ENCODE peak calls at places on chromosomes 3 and 15, in ten cellular contexts. H, I, M, L, D, U, C, A, S and V are unnamed samples.

GRCh38 chr3:135994708-135995335 is 29.3 kb downstream of the PPP2R3A start:
- DNase-seq in I (no peak), L (no peak), D (no peak), M (no peak), C (no peak), H (no peak), S (no peak), U (no peak), A (no peak), V (no peak)

GRCh38 chr3:187165144-187165543 is 25.8 kb upstream of the RPL39L start:
- DNase-seq in M (peak), A (no peak), U (peak), D (no peak), H (no peak), C (no peak), I (peak), L (peak), S (no peak), V (no peak)

GRCh38 chr15:88080616-88081015 is 175.9 kb downstream of the NTRK3 start:
- DNase-seq in C (no peak), M (no peak), H (no peak), L (no peak), S (peak), I (no peak), U (no peak), A (no peak), D (no peak), V (no peak)

GRCh38 chr15:84572231-84572630 is 28.6 kb upstream of the ZSCAN2 start:
- DNase-seq in L (no peak), C (no peak), I (no peak), U (peak), D (no peak), M (no peak), H (no peak), A (no peak), S (no peak), V (no peak)

GRCh38 chr3:149512073-149512782 is 37.7 kb downstream of the TM4SF4 start:
- DNase-seq in C (no peak), D (no peak), L (peak), S (peak), M (peak), U (peak), I (peak), A (peak), H (no peak), V (no peak)

GRCh38 chr15:63244976-63245645 is 32.3 kb upstream of the APH1B start:
- DNase-seq in L (no peak), I (no peak), M (no peak), D (no peak), C (no peak), U (no peak), H (no peak), S (no peak), A (no peak), V (no peak)

GRCh38 chr3:38519651-38520050 is 23.5 kb downstream of the EXOG start:
- DNase-seq in H (no peak), D (no peak), M (no peak), I (no peak), U (no peak), S (no peak), L (no peak), A (no peak), C (no peak), V (no peak)

GRCh38 chr3:52786330-52787215 is 8.0 kb upstream of the ITIH3 start:
- DNase-seq in I (no peak), L (no peak), H (no peak), S (no peak), U (no peak), C (no peak), M (no peak), D (no peak), A (no peak), V (no peak)

GRCh38 chr3:98962189-98962930 is 60.9 kb upstream of the DCBLD2 start:
- DNase-seq in A (no peak), H (no peak), M (no peak), U (peak), C (peak), I (peak), L (no peak), D (no peak), S (no peak), V (no peak)

GRCh38 chr15:77499087-77499765 is 78.5 kb downstream of the HMG20A start:
- DNase-seq in U (peak), H (no peak), M (no peak), C (no peak), A (no peak), D (no peak), S (no peak), L (no peak), I (no peak), V (no peak)

GRCh38 chr3:189908646-189909045 is 212.1 kb downstream of the P3H2 start:
- DNase-seq in U (peak), M (no peak), C (peak), L (no peak), D (no peak), H (no peak), A (no peak), S (no peak), I (peak), V (peak)

GRCh38 chr3:156216852-156217251 is 96.5 kb downstream of the KCNAB1 start:
- DNase-seq in A (no peak), M (no peak), U (no peak), S (no peak), D (no peak), C (no peak), I (no peak), L (no peak), H (no peak), V (no peak)

GRCh38 chr15:92616621-92617179 is 38.9 kb downstream of the FAM174B start:
- DNase-seq in A (no peak), S (peak), I (no peak), D (no peak), C (no peak), U (no peak), L (no peak), H (peak), M (no peak), V (no peak)

GRCh38 chr3:37245003-37245402 is 70.6 kb upstream of the LRRFIP2 start:
- DNase-seq in C (no peak), S (no peak), H (no peak), I (no peak), A (no peak), D (no peak), L (no peak), U (no peak), M (no peak), V (no peak)

GRCh38 chr3:52171577-52172261 is 17.5 kb upstream of the POC1A start:
- DNase-seq in S (no peak), D (peak), A (no peak), M (no peak), U (peak), C (no peak), I (peak), H (no peak), L (no peak), V (no peak)

GRCh38 chr3:110654820-110655522 is 416.6 kb upstream of the NECTIN3 start:
- DNase-seq in L (no peak), U (no peak), I (no peak), C (no peak), D (no peak), A (no peak), M (no peak), H (no peak), S (no peak), V (no peak)

GRCh38 chr15:33013827-33014445 is 180.6 kb downstream of the FMN1 start:
- DNase-seq in A (no peak), I (peak), L (no peak), C (no peak), D (no peak), M (no peak), H (no peak), U (peak), S (no peak), V (no peak)

GRCh38 chr3:46702246-46703012 is 1.2 kb downstream of the TMIE start:
- DNase-seq in H (no peak), I (no peak), M (no peak), C (no peak), D (no peak), U (no peak), S (no peak), L (no peak), A (no peak), V (no peak)

GRCh38 chr3:181176610-181177009 is 187.1 kb upstream of the DNAJC19 start:
- DNase-seq in H (no peak), A (peak), D (no peak), U (peak), C (peak), L (peak), M (peak), S (peak), I (peak), V (peak)

GRCh38 chr3:134613006-134613520 is 37.8 kb downstream of the KY start:
- DNase-seq in I (no peak), U (no peak), S (no peak), D (no peak), A (no peak), H (peak), L (no peak), C (no peak), M (no peak), V (no peak)

GRCh38 chr15:72585659-72586058 is 68.8 kb upstream of the GOLGA6B start:
- DNase-seq in S (no peak), C (no peak), I (no peak), A (no peak), H (no peak), U (peak), L (no peak), D (no peak), M (no peak), V (no peak)

GRCh38 chr15:71282086-71282485 is 166.8 kb downstream of the THSD4 start:
- DNase-seq in M (no peak), I (no peak), D (peak), U (peak), A (no peak), C (no peak), L (no peak), S (no peak), H (no peak), V (no peak)

GRCh38 chr3:27022096-27022761 is 347.0 kb downstream of the NEK10 start:
- DNase-seq in C (no peak), M (no peak), S (no peak), A (no peak), I (no peak), D (no peak), L (no peak), U (no peak), H (no peak), V (no peak)

GRCh38 chr3:77780621-77781020 is 740.7 kb downstream of the ROBO2 start:
- DNase-seq in A (no peak), I (no peak), H (no peak), U (no peak), S (no peak), C (no peak), M (peak), D (no peak), L (no peak), V (no peak)